ENCODE peak calls at places on chromosomes 2 and 18, in five cellular contexts. One of them, this sample, is unnamed.

GRCh38 chr2:8725838-8726237 is 44.0 kb downstream of the ID2 start:
- DNase-seq in dorsolateral prefrontal cortex: no peak
- DNase-seq in endothelial cell of umbilical vein: no peak
- DNase-seq in right lobe of liver: no peak
- DNase-seq in tibial artery: no peak
- DNase-seq in this sample: no peak

GRCh38 chr2:233053928-233054774 is 6.0 kb upstream of the INPP5D start:
- DNase-seq in right lobe of liver: peak
- DNase-seq in dorsolateral prefrontal cortex: peak
- DNase-seq in endothelial cell of umbilical vein: peak
- DNase-seq in tibial artery: no peak
- DNase-seq in this sample: no peak

GRCh38 chr18:41767960-41768359 is 187.1 kb upstream of the PIK3C3 start:
- DNase-seq in tibial artery: no peak
- DNase-seq in endothelial cell of umbilical vein: no peak
- DNase-seq in right lobe of liver: no peak
- DNase-seq in dorsolateral prefrontal cortex: no peak
- DNase-seq in this sample: no peak

GRCh38 chr18:39341106-39341505 is 1775.5 kb upstream of the CELF4 start:
- DNase-seq in dorsolateral prefrontal cortex: no peak
- DNase-seq in endothelial cell of umbilical vein: no peak
- DNase-seq in tibial artery: no peak
- DNase-seq in right lobe of liver: no peak
- DNase-seq in this sample: no peak

GRCh38 chr2:42835577-42836371 is 43.4 kb upstream of the HAAO start:
- DNase-seq in tibial artery: peak
- DNase-seq in dorsolateral prefrontal cortex: no peak
- DNase-seq in right lobe of liver: no peak
- DNase-seq in endothelial cell of umbilical vein: peak
- DNase-seq in this sample: peak

GRCh38 chr2:28649481-28650260 is 102.0 kb upstream of the PPP1CB start:
- DNase-seq in endothelial cell of umbilical vein: peak
- DNase-seq in right lobe of liver: no peak
- DNase-seq in tibial artery: no peak
- DNase-seq in dorsolateral prefrontal cortex: no peak
- DNase-seq in this sample: no peak

GRCh38 chr2:157107877-157108276 is 149.6 kb upstream of the GALNT5 start:
- DNase-seq in right lobe of liver: no peak
- DNase-seq in endothelial cell of umbilical vein: peak
- DNase-seq in dorsolateral prefrontal cortex: no peak
- DNase-seq in tibial artery: no peak
- DNase-seq in this sample: no peak

GRCh38 chr2:134338180-134338579 is 84.3 kb downstream of the MGAT5 start:
- DNase-seq in right lobe of liver: no peak
- DNase-seq in tibial artery: peak
- DNase-seq in dorsolateral prefrontal cortex: no peak
- DNase-seq in endothelial cell of umbilical vein: no peak
- DNase-seq in this sample: no peak

GRCh38 chr2:24015562-24016375 is 5.9 kb downstream of the MFSD2B start:
- DNase-seq in right lobe of liver: no peak
- DNase-seq in endothelial cell of umbilical vein: peak
- DNase-seq in dorsolateral prefrontal cortex: peak
- DNase-seq in tibial artery: no peak
- DNase-seq in this sample: no peak

GRCh38 chr18:44744206-44745180 is 63.8 kb downstream of the SETBP1 start:
- DNase-seq in dorsolateral prefrontal cortex: peak
- DNase-seq in endothelial cell of umbilical vein: no peak
- DNase-seq in right lobe of liver: no peak
- DNase-seq in tibial artery: no peak
- DNase-seq in this sample: no peak

GRCh38 chr18:21099442-21099841 is 12.2 kb downstream of the ROCK1 start:
- DNase-seq in dorsolateral prefrontal cortex: no peak
- DNase-seq in endothelial cell of umbilical vein: no peak
- DNase-seq in right lobe of liver: no peak
- DNase-seq in tibial artery: no peak
- DNase-seq in this sample: no peak

GRCh38 chr2:39243469-39244123 is at the start of gene CDKL4:
- DNase-seq in right lobe of liver: peak
- DNase-seq in tibial artery: no peak
- DNase-seq in dorsolateral prefrontal cortex: no peak
- DNase-seq in endothelial cell of umbilical vein: no peak
- DNase-seq in this sample: peak

GRCh38 chr2:24175631-24176030 is 778 bp downstream of the FAM228A start:
- DNase-seq in dorsolateral prefrontal cortex: no peak
- DNase-seq in tibial artery: no peak
- DNase-seq in right lobe of liver: no peak
- DNase-seq in endothelial cell of umbilical vein: no peak
- DNase-seq in this sample: no peak

GRCh38 chr18:48956378-48956777 is 5.6 kb upstream of the SMAD7 start:
- DNase-seq in right lobe of liver: no peak
- DNase-seq in dorsolateral prefrontal cortex: no peak
- DNase-seq in endothelial cell of umbilical vein: no peak
- DNase-seq in tibial artery: no peak
- DNase-seq in this sample: no peak

GRCh38 chr18:59954746-59955145 is 55.0 kb downstream of the PMAIP1 start:
- DNase-seq in dorsolateral prefrontal cortex: no peak
- DNase-seq in endothelial cell of umbilical vein: no peak
- DNase-seq in tibial artery: no peak
- DNase-seq in right lobe of liver: no peak
- DNase-seq in this sample: no peak

GRCh38 chr2:227230151-227230550 is 65.7 kb downstream of the COL4A3 start:
- DNase-seq in endothelial cell of umbilical vein: no peak
- DNase-seq in right lobe of liver: no peak
- DNase-seq in tibial artery: no peak
- DNase-seq in dorsolateral prefrontal cortex: no peak
- DNase-seq in this sample: no peak

GRCh38 chr18:23887493-23887892 is 127.1 kb upstream of the TTC39C start:
- DNase-seq in right lobe of liver: no peak
- DNase-seq in endothelial cell of umbilical vein: no peak
- DNase-seq in dorsolateral prefrontal cortex: no peak
- DNase-seq in tibial artery: no peak
- DNase-seq in this sample: no peak

GRCh38 chr2:41933585-41934322 is 114.1 kb upstream of the PKDCC start:
- DNase-seq in dorsolateral prefrontal cortex: no peak
- DNase-seq in endothelial cell of umbilical vein: no peak
- DNase-seq in right lobe of liver: no peak
- DNase-seq in tibial artery: peak
- DNase-seq in this sample: no peak

GRCh38 chr2:188678921-188679320 is 295.3 kb upstream of the COL3A1 start:
- DNase-seq in tibial artery: no peak
- DNase-seq in right lobe of liver: no peak
- DNase-seq in endothelial cell of umbilical vein: no peak
- DNase-seq in dorsolateral prefrontal cortex: no peak
- DNase-seq in this sample: no peak

GRCh38 chr2:36731941-36732700 is 35.6 kb downstream of the VIT start:
- DNase-seq in endothelial cell of umbilical vein: peak
- DNase-seq in tibial artery: no peak
- DNase-seq in right lobe of liver: no peak
- DNase-seq in dorsolateral prefrontal cortex: no peak
- DNase-seq in this sample: no peak

GRCh38 chr2:3451926-3452671 is 67.2 kb downstream of the ADI1 start:
- DNase-seq in dorsolateral prefrontal cortex: no peak
- DNase-seq in endothelial cell of umbilical vein: no peak
- DNase-seq in tibial artery: no peak
- DNase-seq in right lobe of liver: no peak
- DNase-seq in this sample: no peak

GRCh38 chr18:56353676-56354260 is 284.6 kb downstream of the TXNL1 start:
- DNase-seq in tibial artery: no peak
- DNase-seq in right lobe of liver: no peak
- DNase-seq in dorsolateral prefrontal cortex: no peak
- DNase-seq in endothelial cell of umbilical vein: no peak
- DNase-seq in this sample: no peak

DNA sequence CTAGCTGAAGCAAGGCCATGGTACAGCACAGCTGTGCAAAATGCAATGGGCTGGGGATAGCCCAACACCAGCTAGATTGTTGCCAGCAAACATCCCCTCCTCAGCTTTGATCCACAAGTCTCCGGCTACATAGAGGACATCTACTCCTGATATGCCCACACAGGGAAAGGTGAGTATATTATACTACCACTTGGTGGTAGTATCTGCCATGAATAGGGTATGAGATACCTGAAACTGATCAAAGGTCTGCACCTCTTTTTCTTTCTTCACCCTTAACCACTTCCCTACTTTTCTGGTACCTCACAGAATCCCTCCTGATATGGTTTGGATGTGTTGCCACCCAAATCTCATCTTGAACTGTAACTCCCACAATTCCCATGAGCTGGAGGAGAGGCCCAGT is 279.8 kb downstream of the TXNL1 start:
- DNase-seq in right lobe of liver: no peak
- DNase-seq in endothelial cell of umbilical vein: no peak
- DNase-seq in dorsolateral prefrontal cortex: no peak
- DNase-seq in tibial artery: no peak
- DNase-seq in this sample: no peak
- TF ChIP-seq CTCF in right lobe of liver: peak
- TF ChIP-seq CTCF in endothelial cell of umbilical vein: no peak
- TF ChIP-seq CTCF in dorsolateral prefrontal cortex: no peak
- TF ChIP-seq CTCF in tibial artery: no peak
- TF ChIP-seq CTCF in this sample: no peak

GRCh38 chr2:202841090-202841867 is 30.3 kb downstream of the ICA1L start:
- DNase-seq in endothelial cell of umbilical vein: no peak
- DNase-seq in tibial artery: no peak
- DNase-seq in right lobe of liver: no peak
- DNase-seq in dorsolateral prefrontal cortex: no peak
- DNase-seq in this sample: no peak
- TF ChIP-seq CTCF in endothelial cell of umbilical vein: no peak
- TF ChIP-seq CTCF in tibial artery: no peak
- TF ChIP-seq CTCF in right lobe of liver: no peak
- TF ChIP-seq CTCF in dorsolateral prefrontal cortex: no peak
- TF ChIP-seq CTCF in this sample: no peak

GRCh38 chr18:8901019-8901418 is 195.7 kb downstream of the MTCL1 start:
- DNase-seq in right lobe of liver: no peak
- DNase-seq in tibial artery: no peak
- DNase-seq in dorsolateral prefrontal cortex: no peak
- DNase-seq in endothelial cell of umbilical vein: no peak
- DNase-seq in this sample: no peak
- TF ChIP-seq CTCF in right lobe of liver: no peak
- TF ChIP-seq CTCF in tibial artery: no peak
- TF ChIP-seq CTCF in dorsolateral prefrontal cortex: no peak
- TF ChIP-seq CTCF in endothelial cell of umbilical vein: no peak
- TF ChIP-seq CTCF in this sample: no peak

GRCh38 chr18:58409802-58410445 is 219.0 kb downstream of the ALPK2 start:
- DNase-seq in right lobe of liver: no peak
- DNase-seq in endothelial cell of umbilical vein: no peak
- DNase-seq in dorsolateral prefrontal cortex: no peak
- DNase-seq in tibial artery: no peak
- DNase-seq in this sample: no peak

GRCh38 chr18:58408665-58409064 is 220.2 kb downstream of the ALPK2 start:
- DNase-seq in endothelial cell of umbilical vein: no peak
- DNase-seq in tibial artery: no peak
- DNase-seq in right lobe of liver: no peak
- DNase-seq in dorsolateral prefrontal cortex: no peak
- DNase-seq in this sample: no peak

GRCh38 chr18:58405107-58405898 is 223.6 kb downstream of the ALPK2 start:
- DNase-seq in right lobe of liver: no peak
- DNase-seq in endothelial cell of umbilical vein: no peak
- DNase-seq in dorsolateral prefrontal cortex: no peak
- DNase-seq in tibial artery: no peak
- DNase-seq in this sample: no peak

GRCh38 chr18:58407263-58407648 is 221.6 kb downstream of the ALPK2 start:
- DNase-seq in right lobe of liver: no peak
- DNase-seq in dorsolateral prefrontal cortex: no peak
- DNase-seq in tibial artery: no peak
- DNase-seq in endothelial cell of umbilical vein: no peak
- DNase-seq in this sample: no peak

DNA sequence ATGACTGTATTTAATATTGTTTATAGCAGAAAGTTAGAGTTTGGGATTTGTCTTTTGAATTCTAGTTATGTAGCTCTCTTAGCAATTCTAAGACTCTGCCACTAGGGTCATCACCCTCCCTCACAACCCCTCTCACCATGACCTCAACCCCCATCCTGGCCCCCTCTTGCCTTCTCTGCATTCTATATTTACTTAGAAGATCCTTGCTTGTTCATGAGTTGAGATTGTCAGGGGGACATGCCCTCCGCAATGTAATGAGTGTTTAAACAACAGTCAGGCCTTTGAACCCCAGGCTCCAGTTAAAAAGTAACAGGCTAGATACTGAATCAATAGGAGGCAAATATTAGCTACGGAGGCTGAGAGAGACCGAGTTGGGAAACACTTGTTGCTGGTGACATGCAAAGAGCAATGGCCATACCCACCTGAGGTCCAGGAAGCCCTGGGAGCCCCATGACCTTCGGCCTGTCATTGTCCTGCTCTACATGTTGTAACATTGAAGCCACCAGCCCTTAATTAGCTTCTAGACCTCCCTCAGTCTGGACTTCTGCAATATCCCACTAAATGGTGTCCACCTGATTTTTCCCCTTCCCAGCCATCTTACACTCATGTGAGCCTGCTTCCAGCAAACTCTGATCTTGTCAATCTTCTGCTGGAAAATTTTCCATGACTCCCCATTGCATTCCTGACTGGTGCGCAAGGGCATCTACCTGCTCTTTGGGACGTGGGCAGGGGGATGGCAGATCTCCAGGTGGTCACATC is 221.1 kb downstream of the ALPK2 start:
- DNase-seq in dorsolateral prefrontal cortex: no peak
- DNase-seq in right lobe of liver: peak
- DNase-seq in endothelial cell of umbilical vein: no peak
- DNase-seq in tibial artery: no peak
- DNase-seq in this sample: no peak
- TF ChIP-seq CTCF in dorsolateral prefrontal cortex: no peak
- TF ChIP-seq CTCF in right lobe of liver: no peak
- TF ChIP-seq CTCF in endothelial cell of umbilical vein: no peak
- TF ChIP-seq CTCF in tibial artery: no peak
- TF ChIP-seq CTCF in this sample: no peak

DNA sequence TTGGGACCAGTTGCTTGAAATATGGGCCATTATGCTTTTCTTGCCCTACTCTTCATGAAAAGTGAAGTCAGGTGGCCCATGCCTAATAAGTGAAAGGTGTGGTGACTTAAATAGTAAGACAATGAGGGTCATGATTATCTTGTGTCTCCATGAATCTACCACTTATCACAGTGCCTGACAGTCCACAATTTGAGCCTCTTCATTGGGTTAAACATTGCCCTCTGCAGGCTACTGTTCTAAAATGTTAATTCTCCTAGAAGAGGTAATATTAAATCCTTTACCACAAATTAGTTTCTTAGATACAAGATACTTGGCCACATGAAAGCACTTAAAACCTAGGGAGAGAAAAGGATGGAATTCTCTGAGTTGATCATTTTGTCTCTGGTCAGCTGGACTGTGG is 4.0 kb downstream of the EGR4 start:
- DNase-seq in tibial artery: no peak
- DNase-seq in right lobe of liver: no peak
- DNase-seq in endothelial cell of umbilical vein: no peak
- DNase-seq in dorsolateral prefrontal cortex: no peak
- DNase-seq in this sample: no peak
- TF ChIP-seq CTCF in tibial artery: no peak
- TF ChIP-seq CTCF in right lobe of liver: no peak
- TF ChIP-seq CTCF in endothelial cell of umbilical vein: no peak
- TF ChIP-seq CTCF in dorsolateral prefrontal cortex: no peak
- TF ChIP-seq CTCF in this sample: no peak

DNA sequence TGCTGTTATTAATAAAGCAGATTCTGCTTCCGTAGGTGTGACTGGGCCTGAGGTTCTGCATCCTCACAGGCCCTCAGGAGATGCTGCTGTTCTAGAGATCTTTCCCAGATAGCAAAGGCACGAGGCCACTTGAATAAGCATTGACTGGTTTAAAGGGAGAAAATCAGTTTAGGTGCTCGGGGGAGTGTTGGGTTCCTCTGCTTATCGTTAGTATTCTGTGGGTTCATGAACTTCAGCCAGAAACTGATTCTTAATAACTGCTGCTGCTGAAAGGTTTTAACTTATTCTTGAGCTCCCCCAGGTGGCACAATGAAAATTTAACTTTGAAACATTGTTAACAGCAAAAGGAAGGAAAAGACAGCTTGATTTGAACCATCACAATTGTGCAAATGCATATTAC is 56.9 kb downstream of the ITGA6 start:
- DNase-seq in dorsolateral prefrontal cortex: no peak
- DNase-seq in right lobe of liver: no peak
- DNase-seq in tibial artery: no peak
- DNase-seq in endothelial cell of umbilical vein: peak
- DNase-seq in this sample: no peak
- TF ChIP-seq CTCF in dorsolateral prefrontal cortex: no peak
- TF ChIP-seq CTCF in right lobe of liver: peak
- TF ChIP-seq CTCF in tibial artery: no peak
- TF ChIP-seq CTCF in endothelial cell of umbilical vein: no peak
- TF ChIP-seq CTCF in this sample: peak